ENCODE peak calls at places on chromosomes 5 and 9, in four cellular contexts. K is NB4; U is fibroblast of mammary gland; P is CD8-positive, alpha-beta T cell. G is an unnamed sample.

GRCh38 chr9:92989561-92989960 is 42.2 kb downstream of the FGD3 start:
- DNase-seq in K (no peak), P (no peak), U (no peak), G (no peak)

GRCh38 chr9:80994892-80995291 is 694.5 kb downstream of the TLE1 start:
- DNase-seq in P (no peak), K (peak; percentile 2), U (peak; percentile 64), G (no peak)

GRCh38 chr5:1511037-1511436 is 12.7 kb downstream of the LPCAT1 start:
- DNase-seq in U (no peak), K (no peak), P (no peak), G (no peak)

GRCh38 chr5:176565760-176566288 is 16.7 kb downstream of the CDHR2 start:
- DNase-seq in U (no peak), K (no peak), P (no peak), G (no peak)

GRCh38 chr9:129422843-129423700 is 197.8 kb downstream of the C9orf50 start:
- DNase-seq in K (no peak), U (no peak), P (no peak), G (no peak)

GRCh38 chr5:74454263-74455030 is 186.1 kb downstream of the ENC1 start:
- DNase-seq in K (no peak), U (no peak), P (no peak), G (no peak)

GRCh38 chr5:763998-764781 is 20.3 kb downstream of the ZDHHC11B start:
- DNase-seq in K (no peak), U (no peak), P (no peak), G (no peak)

GRCh38 chr5:157484768-157485167 is 24.8 kb downstream of the NIPAL4 start:
- DNase-seq in P (no peak), K (peak; percentile 64), U (peak; percentile 66), G (no peak)

GRCh38 chr9:136759001-136759400 is 958 bp upstream of the LCN8 start:
- DNase-seq in U (no peak), K (no peak), P (no peak), G (no peak)

GRCh38 chr5:150497274-150497988 is 10.5 kb upstream of the NDST1 start:
- DNase-seq in K (no peak), P (no peak), U (peak; percentile 95), G (no peak)

GRCh38 chr9:131661954-131662621 is 77.8 kb downstream of the RAPGEF1 start:
- DNase-seq in K (no peak), P (peak; percentile 46), U (no peak), G (no peak)

GRCh38 chr5:176152191-176152932 is 85.9 kb upstream of the SIMC1 start:
- DNase-seq in K (no peak), P (no peak), U (no peak), G (no peak)

GRCh38 chr5:10354048-10354872 is 765 bp downstream of the MARCHF6 start:
- DNase-seq in P (peak; percentile 29), U (peak; percentile 48), K (peak; percentile 77), G (peak; percentile 65)

GRCh38 chr9:74609671-74610416 is 112.7 kb downstream of the RORB start:
- DNase-seq in U (no peak), P (no peak), K (peak; percentile 57), G (no peak)

DNA sequence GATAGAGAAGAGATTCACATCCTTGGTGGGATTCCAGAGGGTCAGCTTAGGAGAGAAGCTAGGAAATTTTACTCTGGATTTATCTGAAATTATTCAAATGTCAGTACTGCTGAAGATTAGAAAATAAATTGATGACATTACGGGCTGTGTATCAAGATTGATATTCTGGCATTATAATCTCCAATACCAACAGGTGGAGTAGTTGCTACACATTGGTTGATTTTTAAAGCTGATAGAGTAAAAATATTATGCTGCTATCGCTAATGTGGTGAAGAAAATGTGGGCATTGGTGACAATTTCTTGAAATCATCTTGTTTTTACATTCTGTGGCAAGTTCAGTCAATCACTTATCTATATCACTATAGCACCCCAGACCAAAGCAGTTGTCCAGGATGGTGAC is 378.5 kb downstream of the MTRR start:
- DNase-seq in U (no peak), K (no peak), P (no peak), G (no peak)
- TF ChIP-seq CTCF in U (no peak), K (no peak), P (no peak), G (peak; percentile 45)

DNA sequence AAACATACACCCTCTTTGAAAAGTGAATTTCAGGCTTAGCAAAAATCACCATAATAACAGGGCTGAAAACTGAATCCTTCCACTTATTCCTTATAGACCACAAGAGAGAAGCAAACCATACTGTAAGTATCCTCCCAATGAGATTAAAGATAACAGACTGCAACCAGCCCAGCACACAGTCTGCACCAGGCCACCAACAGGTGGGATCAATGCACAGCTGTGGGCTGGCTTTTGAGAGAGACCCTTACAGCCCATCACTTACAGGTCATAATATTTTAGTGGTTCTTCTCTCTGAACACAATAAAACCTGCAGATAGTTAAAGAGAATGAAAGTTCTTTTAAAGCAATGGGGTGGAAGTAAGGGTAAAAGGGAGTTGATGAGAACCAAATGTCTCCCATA is 376.2 kb upstream of the GRAMD2B start:
- DNase-seq in P (no peak), K (no peak), U (no peak), G (no peak)
- TF ChIP-seq CTCF in P (no peak), K (no peak), U (no peak), G (no peak)

DNA sequence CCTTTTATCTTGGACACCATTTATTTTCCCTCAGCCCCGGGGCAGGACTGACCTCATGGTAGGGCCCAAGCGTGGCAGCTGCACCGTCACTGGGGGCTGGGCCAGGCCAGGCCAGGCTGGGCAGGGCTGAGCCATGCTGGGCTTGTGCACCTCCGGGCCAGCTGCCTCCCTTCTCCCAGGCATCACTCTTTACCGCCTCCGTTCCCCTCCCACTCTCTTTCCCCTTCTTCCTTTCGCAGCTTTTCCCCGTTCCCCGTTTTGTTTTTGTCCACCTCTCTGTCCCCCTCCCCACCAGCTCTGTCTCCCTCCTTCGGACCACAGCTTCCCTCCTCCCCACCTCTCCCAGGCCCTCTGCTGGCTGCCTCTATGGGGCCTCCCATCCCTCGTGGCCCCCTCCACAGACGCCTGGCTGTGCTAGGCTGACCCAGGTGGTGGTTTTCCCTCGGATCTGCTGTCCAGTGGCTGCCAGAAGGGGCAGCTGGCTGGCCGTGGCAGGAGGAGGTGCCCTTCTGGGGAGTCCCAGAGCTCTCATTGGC is 17.9 kb downstream of the FGF18 start:
- DNase-seq in U (no peak), K (no peak), P (no peak), G (no peak)
- TF ChIP-seq CTCF in U (no peak), K (no peak), P (no peak), G (no peak)

DNA sequence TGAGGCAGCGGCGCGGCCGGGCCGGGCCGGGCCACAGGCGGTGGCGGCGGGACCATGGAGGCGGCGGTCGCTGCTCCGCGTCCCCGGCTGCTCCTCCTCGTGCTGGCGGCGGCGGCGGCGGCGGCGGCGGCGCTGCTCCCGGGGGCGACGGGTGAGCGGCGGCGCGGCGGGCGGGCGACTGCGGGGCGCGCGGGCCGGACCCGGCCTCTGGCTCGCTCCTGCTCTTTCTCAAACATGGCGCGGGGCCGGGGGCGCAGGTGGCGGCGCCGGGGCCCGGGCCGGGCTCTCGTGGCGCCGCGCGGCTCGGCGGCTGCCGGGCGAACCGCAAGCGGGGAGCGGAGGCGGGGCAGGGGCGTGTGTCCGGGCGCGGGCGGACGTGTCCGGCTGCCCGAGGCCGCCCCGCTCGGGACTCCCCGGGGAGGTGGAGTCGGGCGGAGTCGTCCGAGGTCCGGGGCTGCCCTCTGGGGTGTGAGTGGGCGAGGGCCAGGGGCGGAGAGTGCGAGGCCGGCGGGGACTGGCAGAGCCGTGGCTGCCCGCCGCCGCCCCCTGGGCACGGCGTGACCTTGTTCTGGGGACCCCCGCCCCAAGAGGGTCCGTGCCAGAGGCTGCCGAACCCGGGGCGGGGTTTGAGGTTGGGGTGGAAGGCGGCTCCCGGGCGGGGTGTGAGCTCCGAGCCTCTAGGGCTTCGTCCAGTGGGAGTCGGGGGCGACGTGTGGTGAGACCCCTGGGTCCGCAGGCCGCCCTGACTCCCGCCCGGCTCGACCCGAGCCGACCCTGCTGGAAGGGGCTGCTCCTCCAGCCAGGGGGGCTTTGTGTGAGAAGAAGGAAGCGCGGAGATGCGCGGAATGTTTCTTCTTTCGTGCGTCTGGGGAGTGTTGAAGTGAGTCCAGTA is 485 bp downstream of the TGFBR1 start:
- DNase-seq in U (peak; percentile 67), P (peak; percentile 19), K (peak; percentile 74), G (peak; percentile 57)
- TF ChIP-seq CTCF in U (no peak), P (no peak), K (no peak), G (no peak)

GRCh38 chr5:140710899-140711552 is 10.8 kb downstream of the ZMAT2 start:
- DNase-seq in U (peak; percentile 98), K (peak; percentile 97), P (peak; percentile 83), G (peak; percentile 76)

GRCh38 chr5:140713562-140714094 is 13.4 kb downstream of the ZMAT2 start:
- DNase-seq in K (no peak), U (no peak), P (no peak), G (no peak)

GRCh38 chr5:140711794-140712193 is 11.5 kb downstream of the ZMAT2 start:
- DNase-seq in P (no peak), K (no peak), U (no peak), G (no peak)

GRCh38 chr5:140707812-140708211 is 7.6 kb downstream of the ZMAT2 start:
- DNase-seq in P (no peak), K (no peak), U (no peak), G (no peak)
- TF ChIP-seq CTCF in P (no peak), K (no peak), U (no peak), G (no peak)

GRCh38 chr9:123102380-123103113 is 69.1 kb downstream of the GPR21 start:
- DNase-seq in U (no peak), P (no peak), K (no peak), G (no peak)
- TF ChIP-seq CTCF in U (peak; percentile 16), P (no peak), K (no peak), G (no peak)